ENCODE peak calls at places on chromosomes 11 and 22, in eight cellular contexts. One of them, this sample, is unnamed.

GRCh38 chr11:109697140-109697843 is 275.3 kb downstream of the C11orf87 start:
- DNase-seq in adrenal gland: peak; percentile 26
- DNase-seq in psoas muscle: no peak
- DNase-seq in lower lobe of right lung: no peak
- DNase-seq in fibroblast of lung: peak; percentile 54
- DNase-seq in SJSA1: peak; percentile 1
- DNase-seq in body of pancreas: no peak
- DNase-seq in pancreas: no peak
- DNase-seq in this sample: no peak

GRCh38 chr11:75924966-75925784 is 110.2 kb downstream of the UVRAG start:
- DNase-seq in body of pancreas: peak; percentile 16
- DNase-seq in lower lobe of right lung: no peak
- DNase-seq in pancreas: no peak
- DNase-seq in fibroblast of lung: peak; percentile 63
- DNase-seq in psoas muscle: peak; percentile 26
- DNase-seq in adrenal gland: peak; percentile 14
- DNase-seq in SJSA1: no peak
- DNase-seq in this sample: no peak

GRCh38 chr11:104327864-104328513 is 164.0 kb upstream of the PDGFD start:
- DNase-seq in adrenal gland: no peak
- DNase-seq in fibroblast of lung: no peak
- DNase-seq in pancreas: no peak
- DNase-seq in psoas muscle: no peak
- DNase-seq in SJSA1: no peak
- DNase-seq in body of pancreas: no peak
- DNase-seq in lower lobe of right lung: no peak
- DNase-seq in this sample: no peak

GRCh38 chr11:109728056-109728455 is 306.1 kb downstream of the C11orf87 start:
- DNase-seq in fibroblast of lung: no peak
- DNase-seq in psoas muscle: no peak
- DNase-seq in SJSA1: no peak
- DNase-seq in pancreas: no peak
- DNase-seq in adrenal gland: no peak
- DNase-seq in body of pancreas: no peak
- DNase-seq in lower lobe of right lung: no peak
- DNase-seq in this sample: no peak

GRCh38 chr11:26286472-26287066 is 45.4 kb upstream of the ANO3 start:
- DNase-seq in pancreas: no peak
- DNase-seq in body of pancreas: peak; percentile 22
- DNase-seq in SJSA1: peak; percentile 6
- DNase-seq in fibroblast of lung: peak; percentile 60
- DNase-seq in adrenal gland: no peak
- DNase-seq in lower lobe of right lung: no peak
- DNase-seq in psoas muscle: no peak
- DNase-seq in this sample: no peak

GRCh38 chr11:2772544-2773031 is 72.8 kb upstream of the KCNQ1OT1 start:
- DNase-seq in lower lobe of right lung: peak; percentile 26
- DNase-seq in fibroblast of lung: peak; percentile 50
- DNase-seq in SJSA1: peak; percentile 34
- DNase-seq in body of pancreas: no peak
- DNase-seq in psoas muscle: peak; percentile 21
- DNase-seq in adrenal gland: no peak
- DNase-seq in pancreas: peak; percentile 4
- DNase-seq in this sample: no peak

GRCh38 chr11:32438883-32439487 is 3.6 kb upstream of the WT1 start:
- DNase-seq in SJSA1: no peak
- DNase-seq in lower lobe of right lung: no peak
- DNase-seq in psoas muscle: no peak
- DNase-seq in adrenal gland: no peak
- DNase-seq in pancreas: no peak
- DNase-seq in fibroblast of lung: no peak
- DNase-seq in body of pancreas: no peak
- DNase-seq in this sample: no peak

GRCh38 chr11:102451041-102451692 is 1.4 kb downstream of the TMEM123 start:
- DNase-seq in fibroblast of lung: no peak
- DNase-seq in SJSA1: no peak
- DNase-seq in pancreas: no peak
- DNase-seq in adrenal gland: no peak
- DNase-seq in lower lobe of right lung: no peak
- DNase-seq in psoas muscle: no peak
- DNase-seq in body of pancreas: no peak
- DNase-seq in this sample: no peak

GRCh38 chr11:923691-924405 is 1.8 kb upstream of the AP2A2 start:
- DNase-seq in body of pancreas: no peak
- DNase-seq in lower lobe of right lung: peak; percentile 41
- DNase-seq in SJSA1: no peak
- DNase-seq in pancreas: no peak
- DNase-seq in fibroblast of lung: no peak
- DNase-seq in adrenal gland: no peak
- DNase-seq in psoas muscle: peak; percentile 40
- DNase-seq in this sample: no peak

GRCh38 chr11:111978028-111978771 is 41.1 kb downstream of the DIXDC1 start:
- DNase-seq in pancreas: no peak
- DNase-seq in body of pancreas: peak; percentile 21
- DNase-seq in SJSA1: peak; percentile 48
- DNase-seq in fibroblast of lung: peak; percentile 75
- DNase-seq in lower lobe of right lung: no peak
- DNase-seq in adrenal gland: peak; percentile 81
- DNase-seq in psoas muscle: peak; percentile 61
- DNase-seq in this sample: peak; percentile 69

GRCh38 chr11:75499423-75500305 is 26.1 kb downstream of the GDPD5 start:
- DNase-seq in SJSA1: peak; percentile 65
- DNase-seq in psoas muscle: peak; percentile 84
- DNase-seq in fibroblast of lung: peak; percentile 93
- DNase-seq in pancreas: no peak
- DNase-seq in adrenal gland: peak; percentile 33
- DNase-seq in body of pancreas: no peak
- DNase-seq in lower lobe of right lung: no peak
- DNase-seq in this sample: peak; percentile 65

GRCh38 chr11:65112226-65112550 is 516 bp downstream of the TM7SF2 start:
- DNase-seq in SJSA1: no peak
- DNase-seq in pancreas: peak; percentile 55
- DNase-seq in body of pancreas: no peak
- DNase-seq in adrenal gland: no peak
- DNase-seq in psoas muscle: no peak
- DNase-seq in lower lobe of right lung: no peak
- DNase-seq in fibroblast of lung: no peak
- DNase-seq in this sample: no peak

GRCh38 chr22:33579448-33580093 is 340.7 kb downstream of the LARGE1 start:
- DNase-seq in fibroblast of lung: peak; percentile 45
- DNase-seq in lower lobe of right lung: no peak
- DNase-seq in psoas muscle: peak; percentile 64
- DNase-seq in SJSA1: peak; percentile 37
- DNase-seq in pancreas: peak; percentile 77
- DNase-seq in body of pancreas: peak; percentile 77
- DNase-seq in adrenal gland: peak; percentile 82
- DNase-seq in this sample: peak; percentile 74

GRCh38 chr11:46560300-46561025 is 33.4 kb downstream of the AMBRA1 start:
- DNase-seq in SJSA1: peak; percentile 33
- DNase-seq in pancreas: no peak
- DNase-seq in adrenal gland: no peak
- DNase-seq in psoas muscle: no peak
- DNase-seq in body of pancreas: no peak
- DNase-seq in lower lobe of right lung: no peak
- DNase-seq in fibroblast of lung: peak; percentile 59
- DNase-seq in this sample: no peak

GRCh38 chr11:34179026-34179675 is 73.7 kb downstream of the NAT10 start:
- DNase-seq in body of pancreas: no peak
- DNase-seq in lower lobe of right lung: no peak
- DNase-seq in fibroblast of lung: no peak
- DNase-seq in adrenal gland: no peak
- DNase-seq in SJSA1: no peak
- DNase-seq in pancreas: no peak
- DNase-seq in psoas muscle: peak; percentile 36
- DNase-seq in this sample: no peak

DNA sequence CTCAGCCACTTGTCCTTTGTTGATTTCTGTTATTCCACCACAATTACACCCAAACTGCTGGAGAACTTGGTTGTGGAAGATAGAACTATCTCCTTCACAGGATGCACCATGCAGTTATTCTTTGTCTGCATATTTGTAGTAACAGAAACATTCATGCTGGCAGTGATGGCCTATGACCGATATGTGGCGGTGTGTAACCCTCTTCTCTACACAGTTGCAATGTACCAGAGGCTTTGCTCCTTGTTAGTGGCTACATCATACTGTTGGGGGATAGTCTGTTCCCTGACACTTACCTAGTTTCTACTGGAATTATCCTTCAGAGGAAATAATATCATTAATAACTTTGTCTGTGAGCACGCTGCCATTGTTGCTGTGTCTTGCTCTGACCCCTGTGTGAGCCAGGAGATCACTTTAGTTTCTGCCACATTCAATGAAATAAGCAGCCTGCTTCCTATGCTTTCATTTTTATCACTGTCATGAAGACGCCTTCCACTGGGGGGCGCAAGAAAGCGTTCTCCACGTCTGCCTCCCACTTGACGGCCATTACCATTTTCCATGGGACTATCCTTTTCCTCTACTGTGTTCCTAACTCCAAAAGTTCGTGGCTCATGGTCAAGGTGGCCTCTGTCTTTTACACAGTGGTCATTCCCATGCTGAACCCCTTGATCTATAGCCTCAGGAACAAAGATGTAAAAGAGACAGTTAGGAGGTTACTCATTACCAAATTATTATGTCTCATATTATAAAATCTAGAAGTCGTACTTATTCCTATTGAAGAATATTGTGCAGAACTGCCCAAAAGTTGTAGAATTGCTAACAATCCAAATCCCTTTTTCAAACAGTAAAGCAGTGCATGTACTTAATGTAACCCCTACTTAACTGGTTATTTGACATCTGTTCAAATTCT is 53.2 kb downstream of the OR4C6 start:
- DNase-seq in lower lobe of right lung: no peak
- DNase-seq in fibroblast of lung: no peak
- DNase-seq in body of pancreas: no peak
- DNase-seq in pancreas: no peak
- DNase-seq in psoas muscle: no peak
- DNase-seq in SJSA1: no peak
- DNase-seq in adrenal gland: no peak
- DNase-seq in this sample: no peak
- H3K9me3 ChIP-seq in lower lobe of right lung: no peaks in the 10 kb centered on the region
- H3K9me3 ChIP-seq in fibroblast of lung: no peaks in the 10 kb centered on the region
- H3K9me3 ChIP-seq in body of pancreas: no peaks in the 10 kb centered on the region
- H3K9me3 ChIP-seq in pancreas: no peaks in the 10 kb centered on the region
- H3K9me3 ChIP-seq in psoas muscle: no peaks in the 10 kb centered on the region
- H3K9me3 ChIP-seq in SJSA1: no peaks in the 10 kb centered on the region
- H3K9me3 ChIP-seq in adrenal gland: no peaks in the 10 kb centered on the region
- H3K9me3 ChIP-seq in this sample: no peaks in the 10 kb centered on the region

GRCh38 chr11:69868871-69869270 is 49.7 kb upstream of the FGF3 start:
- DNase-seq in SJSA1: no peak
- DNase-seq in fibroblast of lung: no peak
- DNase-seq in adrenal gland: no peak
- DNase-seq in body of pancreas: no peak
- DNase-seq in lower lobe of right lung: no peak
- DNase-seq in psoas muscle: no peak
- DNase-seq in pancreas: no peak
- DNase-seq in this sample: no peak
- H3K9me3 ChIP-seq in SJSA1: no peaks in the 10 kb centered on the region
- H3K9me3 ChIP-seq in fibroblast of lung: no peaks in the 10 kb centered on the region
- H3K9me3 ChIP-seq in adrenal gland: no peaks in the 10 kb centered on the region
- H3K9me3 ChIP-seq in body of pancreas: no peaks in the 10 kb centered on the region
- H3K9me3 ChIP-seq in lower lobe of right lung: no peaks in the 10 kb centered on the region
- H3K9me3 ChIP-seq in psoas muscle: no peaks in the 10 kb centered on the region
- H3K9me3 ChIP-seq in pancreas: no peaks in the 10 kb centered on the region
- H3K9me3 ChIP-seq in this sample: no peaks in the 10 kb centered on the region

GRCh38 chr22:47595122-47595521 is 832.7 kb downstream of the TBC1D22A start:
- DNase-seq in pancreas: no peak
- DNase-seq in fibroblast of lung: no peak
- DNase-seq in adrenal gland: no peak
- DNase-seq in SJSA1: no peak
- DNase-seq in psoas muscle: no peak
- DNase-seq in lower lobe of right lung: no peak
- DNase-seq in body of pancreas: no peak
- DNase-seq in this sample: no peak

GRCh38 chr22:47591709-47592108 is 829.3 kb downstream of the TBC1D22A start:
- DNase-seq in SJSA1: no peak
- DNase-seq in pancreas: no peak
- DNase-seq in adrenal gland: no peak
- DNase-seq in psoas muscle: peak; percentile 7
- DNase-seq in lower lobe of right lung: no peak
- DNase-seq in fibroblast of lung: no peak
- DNase-seq in body of pancreas: no peak
- DNase-seq in this sample: no peak

GRCh38 chr22:47592791-47593190 is 830.3 kb downstream of the TBC1D22A start:
- DNase-seq in SJSA1: no peak
- DNase-seq in psoas muscle: peak; percentile 22
- DNase-seq in pancreas: no peak
- DNase-seq in fibroblast of lung: no peak
- DNase-seq in body of pancreas: no peak
- DNase-seq in adrenal gland: no peak
- DNase-seq in lower lobe of right lung: no peak
- DNase-seq in this sample: no peak

GRCh38 chr22:47593291-47593690 is 830.8 kb downstream of the TBC1D22A start:
- DNase-seq in pancreas: no peak
- DNase-seq in SJSA1: no peak
- DNase-seq in body of pancreas: no peak
- DNase-seq in psoas muscle: peak; percentile 16
- DNase-seq in lower lobe of right lung: no peak
- DNase-seq in fibroblast of lung: no peak
- DNase-seq in adrenal gland: no peak
- DNase-seq in this sample: no peak

DNA sequence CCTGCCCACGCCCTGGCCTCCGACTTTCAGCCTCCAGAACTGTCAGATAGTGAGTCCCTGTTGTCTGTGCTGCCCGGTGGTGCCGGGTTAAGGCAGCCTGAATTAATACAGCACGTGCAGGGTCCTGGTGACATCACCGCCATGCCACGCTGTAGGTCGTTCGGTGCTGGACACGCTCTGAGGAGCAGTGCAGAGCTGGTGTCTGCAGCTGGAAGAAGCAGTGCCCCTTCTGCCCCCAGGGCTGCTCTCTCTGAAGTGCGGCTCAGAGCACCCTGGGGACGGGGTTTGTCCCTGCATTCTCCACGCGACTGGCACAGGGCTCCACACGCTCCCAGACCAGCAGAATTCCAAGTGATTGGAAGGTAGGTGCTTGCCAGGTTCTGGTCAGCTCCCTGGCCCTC is 831.5 kb downstream of the TBC1D22A start:
- DNase-seq in fibroblast of lung: no peak
- DNase-seq in lower lobe of right lung: no peak
- DNase-seq in pancreas: no peak
- DNase-seq in SJSA1: no peak
- DNase-seq in body of pancreas: no peak
- DNase-seq in psoas muscle: peak; percentile 21
- DNase-seq in adrenal gland: no peak
- DNase-seq in this sample: no peak
- H3K9me3 ChIP-seq in fibroblast of lung: no peaks in the 10 kb centered on the region
- H3K9me3 ChIP-seq in lower lobe of right lung: no peaks in the 10 kb centered on the region
- H3K9me3 ChIP-seq in pancreas: no peaks in the 10 kb centered on the region
- H3K9me3 ChIP-seq in SJSA1: no peaks in the 10 kb centered on the region
- H3K9me3 ChIP-seq in body of pancreas: no peaks in the 10 kb centered on the region
- H3K9me3 ChIP-seq in psoas muscle: no peaks in the 10 kb centered on the region
- H3K9me3 ChIP-seq in adrenal gland: no peaks in the 10 kb centered on the region
- H3K9me3 ChIP-seq in this sample: no peaks in the 10 kb centered on the region

DNA sequence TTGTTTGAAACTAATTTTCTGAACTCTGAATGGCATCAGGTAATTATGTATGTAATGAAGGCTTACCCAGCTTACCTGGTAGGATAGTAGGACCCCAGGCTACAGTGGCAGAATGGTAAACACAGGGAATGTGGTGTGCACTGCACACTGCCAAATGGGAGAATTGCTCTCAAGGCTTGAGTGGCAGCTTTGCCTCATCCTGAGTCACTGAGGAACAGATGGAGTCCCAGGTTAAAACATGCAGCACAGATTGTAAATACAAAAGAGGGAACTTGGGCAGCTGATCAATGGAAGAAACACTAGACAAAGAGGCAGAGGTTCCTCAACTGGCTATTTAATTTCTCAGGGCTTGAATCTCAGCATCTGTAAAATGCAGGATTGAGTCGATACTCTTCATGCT is 24.4 kb downstream of the GPR83 start:
- DNase-seq in fibroblast of lung: no peak
- DNase-seq in psoas muscle: no peak
- DNase-seq in adrenal gland: no peak
- DNase-seq in body of pancreas: no peak
- DNase-seq in lower lobe of right lung: no peak
- DNase-seq in SJSA1: no peak
- DNase-seq in pancreas: no peak
- DNase-seq in this sample: no peak
- H3K9me3 ChIP-seq in fibroblast of lung: no peaks in the 10 kb centered on the region
- H3K9me3 ChIP-seq in psoas muscle: peaks cover 3% of the 10 kb centered on the region
- H3K9me3 ChIP-seq in adrenal gland: no peaks in the 10 kb centered on the region
- H3K9me3 ChIP-seq in body of pancreas: no peaks in the 10 kb centered on the region
- H3K9me3 ChIP-seq in lower lobe of right lung: no peaks in the 10 kb centered on the region
- H3K9me3 ChIP-seq in SJSA1: no peaks in the 10 kb centered on the region
- H3K9me3 ChIP-seq in pancreas: no peaks in the 10 kb centered on the region
- H3K9me3 ChIP-seq in this sample: no peaks in the 10 kb centered on the region

This sample was measured in right cardiac atrium.